ENCODE peak calls at places on chromosomes 12 and 14, in four cellular contexts. S, B, Q and R are unnamed samples.

GRCh38 chr12:114799574-114800487 is 115.9 kb upstream of the TBX3 start:
- DNase-seq in B (no peak), Q (no peak), S (no peak), R (peak)

GRCh38 chr12:7716391-7716790 is 5.2 kb downstream of the DPPA3 start:
- DNase-seq in S (no peak), Q (no peak), B (no peak), R (no peak)

GRCh38 chr12:92156139-92156538 is 10.5 kb upstream of the BTG1 start:
- DNase-seq in Q (no peak), B (no peak), S (no peak), R (no peak)

GRCh38 chr14:65203574-65203973 is 101.3 kb upstream of the MAX start:
- DNase-seq in B (no peak), Q (no peak), S (no peak), R (no peak)

GRCh38 chr12:66398931-66399625 is 96.8 kb downstream of the HELB start:
- DNase-seq in Q (no peak), B (no peak), S (peak), R (no peak)

GRCh38 chr14:68279777-68280233 is 460.2 kb downstream of the RAD51B start:
- DNase-seq in Q (no peak), S (no peak), B (no peak), R (no peak)

GRCh38 chr12:69404851-69405365 is 45.4 kb downstream of the YEATS4 start:
- DNase-seq in Q (no peak), S (no peak), B (no peak), R (no peak)

GRCh38 chr12:109696485-109697269 is 16.9 kb upstream of the FAM222A start:
- DNase-seq in Q (no peak), S (no peak), B (no peak), R (no peak)

GRCh38 chr14:63713765-63714164 is 14.1 kb downstream of the SGPP1 start:
- DNase-seq in S (peak), Q (no peak), B (no peak), R (no peak)

GRCh38 chr12:64528616-64529015 is 76.7 kb downstream of the TBK1 start:
- DNase-seq in B (no peak), Q (no peak), S (no peak), R (no peak)

GRCh38 chr12:67400742-67401141 is 131.6 kb downstream of the CAND1 start:
- DNase-seq in Q (no peak), B (no peak), S (no peak), R (no peak)

GRCh38 chr12:108890208-108890607 is 10.3 kb downstream of the DAO start:
- DNase-seq in B (no peak), Q (no peak), S (peak), R (no peak)

GRCh38 chr12:132872975-132873421 is 14.4 kb downstream of the CHFR start:
- DNase-seq in Q (no peak), S (no peak), B (no peak), R (no peak)
- TF ChIP-seq POLR2AphosphoS5 in Q (no peak), S (no peak), B (no peak), R (no peak)

GRCh38 chr14:105010106-105010505 is 10.8 kb downstream of the CDCA4 start:
- DNase-seq in S (no peak), B (no peak), Q (no peak), R (no peak)

GRCh38 chr14:105005329-105005928 is 15.5 kb downstream of the CDCA4 start:
- DNase-seq in B (no peak), Q (no peak), S (no peak), R (no peak)

GRCh38 chr14:105007593-105008264 is 13.2 kb downstream of the CDCA4 start:
- DNase-seq in B (no peak), S (no peak), Q (no peak), R (no peak)

GRCh38 chr14:105006831-105007592 is 13.9 kb downstream of the CDCA4 start:
- DNase-seq in Q (no peak), B (no peak), S (no peak), R (no peak)

DNA sequence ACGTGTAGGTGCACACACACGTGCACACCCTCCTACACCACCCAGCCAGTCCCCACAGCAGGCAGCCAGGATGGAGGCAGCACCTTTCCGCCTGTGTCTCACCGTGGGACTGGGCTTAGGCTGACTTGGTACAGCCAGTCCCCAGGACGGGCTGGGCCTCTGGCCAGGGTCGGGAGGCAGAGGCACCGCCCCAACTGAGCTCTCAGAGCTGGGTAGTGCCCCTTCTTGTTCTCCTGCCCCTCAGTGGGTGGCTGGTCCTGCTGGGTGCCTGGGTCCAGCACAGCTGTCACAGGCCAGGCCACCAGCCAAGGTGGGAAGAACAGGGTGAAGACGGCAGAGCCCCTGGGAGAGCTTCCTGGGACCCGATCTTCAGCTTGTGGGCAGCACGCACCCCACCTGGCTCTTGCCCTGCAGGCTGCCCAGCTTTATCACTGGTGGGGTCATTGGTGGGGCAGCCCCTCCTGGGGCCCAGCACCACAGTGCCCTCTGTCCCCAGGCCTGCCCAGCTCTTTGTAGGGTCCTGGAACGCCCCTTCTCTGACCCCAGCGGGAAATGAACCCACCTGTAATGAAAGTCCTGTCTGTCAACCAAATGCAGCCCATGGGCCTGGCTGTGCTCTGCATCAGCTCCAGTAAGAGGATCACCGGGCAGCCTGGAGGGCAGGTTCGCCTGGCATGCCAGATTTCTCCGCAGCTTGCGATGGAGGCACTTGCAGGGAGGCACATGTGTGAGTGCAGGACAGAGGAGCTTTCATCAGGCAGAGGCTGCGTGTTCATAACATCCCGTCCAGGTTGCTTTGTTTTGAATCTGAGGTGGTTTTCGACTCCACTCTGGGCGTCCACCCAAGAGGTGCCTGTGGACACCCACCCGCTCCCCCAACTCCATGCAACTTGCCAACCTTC is 14.7 kb downstream of the CDCA4 start:
- DNase-seq in B (no peak), S (no peak), Q (no peak), R (no peak)
- TF ChIP-seq POLR2AphosphoS5 in B (no peak), S (no peak), Q (no peak), R (no peak)

GRCh38 chr12:61009167-61009566 is 1251.0 kb upstream of the USP15 start:
- DNase-seq in S (no peak), B (no peak), Q (no peak), R (no peak)
- TF ChIP-seq POLR2AphosphoS5 in S (no peak), B (no peak), Q (no peak), R (no peak)

GRCh38 chr12:6666211-6666610 is 3.3 kb upstream of the ING4 start:
- DNase-seq in B (no peak), Q (no peak), S (no peak), R (no peak)
- TF ChIP-seq POLR2AphosphoS5 in B (no peak), Q (no peak), S (no peak), R (no peak)

DNA sequence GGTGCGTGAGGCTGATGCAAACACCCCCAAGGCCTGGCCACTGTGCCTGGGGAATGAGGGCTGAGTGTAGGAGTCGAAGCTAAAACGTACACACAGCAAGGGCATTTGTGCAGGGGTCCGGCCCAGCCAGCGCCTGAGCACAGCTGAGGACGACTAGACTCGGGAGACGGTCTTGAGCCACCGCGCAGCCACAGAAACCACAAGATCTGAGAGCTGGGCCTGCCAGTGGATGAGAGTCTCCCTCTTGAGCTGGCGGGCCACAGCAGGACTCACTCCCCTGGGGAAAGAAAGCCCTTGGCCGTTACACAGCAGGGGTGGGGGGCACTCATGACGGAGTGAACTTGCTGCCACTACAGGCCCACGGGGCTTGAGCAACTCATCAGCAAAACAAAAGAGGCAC is 23.0 kb downstream of the STX2 start:
- DNase-seq in Q (no peak), S (no peak), B (no peak), R (no peak)
- TF ChIP-seq POLR2AphosphoS5 in Q (no peak), S (no peak), B (no peak), R (no peak)